ENCODE peak calls at places on chromosomes 16 and 17, in six cellular contexts. U, N, I, J, Q and G are unnamed samples.

GRCh38 chr17:63550816-63551639 is 751 bp downstream of the DCAF7 start:
- DNase-seq in U (no peak), N (no peak), I (no peak), J (no peak), Q (peak; percentile 49), G (peak; percentile 30)

GRCh38 chr16:65070831-65071230 is 51.0 kb downstream of the CDH11 start:
- DNase-seq in U (peak; percentile 55), N (no peak), I (peak; percentile 51), J (no peak), Q (peak; percentile 49), G (no peak)

GRCh38 chr16:88560722-88561484 is 9.3 kb upstream of the ZC3H18 start:
- DNase-seq in U (no peak), N (no peak), I (no peak), J (no peak), Q (no peak), G (no peak)

GRCh38 chr17:74960739-74961342 is 11.7 kb downstream of the HID1 start:
- DNase-seq in U (no peak), N (peak; percentile 6), I (no peak), J (no peak), Q (peak; percentile 94), G (peak; percentile 77)

GRCh38 chr16:53732296-53732929 is 28.5 kb downstream of the FTO start:
- DNase-seq in U (no peak), N (no peak), I (no peak), J (no peak), Q (peak; percentile 27), G (no peak)

GRCh38 chr17:40320771-40321501 is 12.0 kb downstream of the RARA start:
- DNase-seq in U (no peak), N (no peak), I (no peak), J (no peak), Q (no peak), G (no peak)

GRCh38 chr17:1471490-1471889 is 15.5 kb upstream of the CRK start:
- DNase-seq in U (no peak), N (no peak), I (no peak), J (no peak), Q (no peak), G (no peak)

GRCh38 chr16:87697256-87697655 is 68.5 kb downstream of the KLHDC4 start:
- DNase-seq in U (no peak), N (no peak), I (no peak), J (no peak), Q (no peak), G (no peak)

GRCh38 chr17:39927928-39928867 is 666 bp downstream of the LRRC3C start:
- DNase-seq in U (peak; percentile 21), N (no peak), I (no peak), J (peak; percentile 47), Q (peak; percentile 42), G (no peak)

GRCh38 chr17:40225151-40225550 is 6.0 kb downstream of the WIPF2 start:
- DNase-seq in U (no peak), N (no peak), I (no peak), J (no peak), Q (no peak), G (no peak)

DNA sequence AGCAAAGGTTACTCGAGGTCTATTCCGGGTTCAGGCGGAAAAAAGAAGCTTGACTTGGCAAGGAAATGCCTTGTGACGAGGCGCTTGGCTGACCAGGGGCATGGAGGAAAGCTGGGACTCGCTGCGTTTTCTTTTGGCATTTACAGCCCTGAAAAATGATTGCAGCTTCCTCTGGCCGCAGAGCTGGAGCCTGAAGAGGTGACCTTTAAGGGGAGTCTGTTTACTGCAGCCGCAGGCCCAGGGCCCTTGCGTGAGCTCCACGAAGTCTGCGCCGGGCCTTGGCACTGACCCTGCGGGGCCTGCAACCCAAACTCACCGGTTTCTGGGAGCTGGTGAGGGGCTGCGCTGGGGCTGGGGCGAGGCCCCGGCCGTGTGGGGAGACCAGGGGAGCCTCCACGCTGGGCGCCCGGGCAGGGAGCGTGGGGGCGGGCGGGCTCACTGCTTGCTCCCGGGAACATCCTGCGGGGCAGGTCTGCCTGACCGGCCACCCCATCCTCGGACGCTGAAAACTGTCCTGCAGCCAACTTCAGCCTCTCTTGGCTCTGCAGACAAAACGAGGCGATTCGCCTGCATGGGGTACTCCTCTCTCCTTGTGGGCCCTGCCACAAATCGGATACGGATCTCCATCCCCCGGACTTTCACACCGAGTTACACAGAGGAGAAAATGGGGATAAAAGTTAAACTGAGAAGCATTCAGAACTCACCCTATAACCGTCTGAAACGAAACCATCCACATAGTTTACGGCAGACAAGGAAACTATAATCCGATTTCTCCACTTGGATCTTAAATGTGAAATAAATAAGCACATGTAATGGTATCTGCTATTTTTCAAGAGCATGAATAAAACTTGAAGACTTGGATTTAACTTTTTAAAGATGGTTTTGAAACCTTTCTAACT is 206.3 kb upstream of the FOXF1 start:
- DNase-seq in U (no peak), N (no peak), I (no peak), J (no peak), Q (no peak), G (no peak)
- H3K4me3 ChIP-seq in U (no peak overlapping the region), N (no peak overlapping the region), I (no peak overlapping the region), J (no peak overlapping the region), Q (no peak overlapping the region), G (no peak overlapping the region)

GRCh38 chr16:83098536-83098935 is 471.8 kb downstream of the CDH13 start:
- DNase-seq in U (no peak), N (no peak), I (no peak), J (no peak), Q (no peak), G (no peak)
- H3K4me3 ChIP-seq in U (no peak overlapping the region), N (no peak overlapping the region), I (no peak overlapping the region), J (no peak overlapping the region), Q (no peak overlapping the region), G (no peak overlapping the region)

DNA sequence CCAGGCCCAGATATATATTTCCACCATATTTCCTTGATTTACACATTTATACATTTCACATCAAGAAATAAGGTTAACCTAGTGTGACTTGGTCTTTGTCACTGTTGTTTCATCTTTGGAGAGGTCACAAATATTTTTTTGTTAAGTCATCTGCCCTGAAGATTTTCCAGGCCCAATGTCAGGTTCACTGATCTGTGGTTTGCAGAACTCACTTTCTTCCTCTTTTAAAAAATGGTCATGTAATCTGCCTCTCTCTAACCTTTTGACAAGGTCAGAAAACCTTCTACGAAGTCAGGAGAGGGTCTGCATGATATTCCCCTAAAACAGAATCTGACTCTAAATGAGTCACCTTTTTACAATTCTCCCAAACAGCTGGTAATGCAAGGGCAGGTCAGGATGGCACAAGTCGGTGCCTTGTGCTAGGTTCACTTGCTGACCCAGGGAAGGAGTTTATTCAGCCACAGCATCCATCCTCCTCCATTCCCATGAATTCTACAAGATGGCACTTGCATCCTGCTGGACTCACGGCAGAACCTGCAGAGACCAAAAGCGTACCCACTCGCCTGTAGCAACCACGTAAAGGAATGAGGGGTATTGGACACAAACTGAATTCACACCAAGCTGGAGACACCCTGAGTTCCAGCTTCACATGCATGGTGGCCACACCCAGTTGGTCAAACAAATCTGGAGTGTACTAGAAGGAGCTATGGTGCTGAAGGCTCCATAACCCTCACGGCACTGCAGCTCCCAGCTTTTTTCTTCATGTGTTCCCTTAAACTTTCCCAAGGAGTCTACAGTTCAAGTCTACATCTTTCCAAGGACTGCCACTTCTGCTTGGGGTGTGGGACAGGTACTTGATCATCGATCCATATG is 1.6 kb upstream of the KIAA0513 start:
- DNase-seq in U (no peak), N (no peak), I (no peak), J (no peak), Q (no peak), G (no peak)
- H3K4me3 ChIP-seq in U (no peak overlapping the region), N (no peak overlapping the region), I (no peak overlapping the region), J (no peak overlapping the region), Q (no peak overlapping the region), G (no peak overlapping the region)

GRCh38 chr16:67966549-67967182 is 1.8 kb downstream of the SLC12A4 start:
- DNase-seq in U (no peak), N (no peak), I (no peak), J (no peak), Q (no peak), G (no peak)
- H3K4me3 ChIP-seq in U (no peak overlapping the region), N (peak overlapping the region; percentile 97), I (peak overlapping the region; percentile 84), J (peak overlapping the region; percentile 88), Q (peak overlapping the region; percentile 95), G (no peak overlapping the region)

GRCh38 chr16:56617212-56618085 is 8.1 kb upstream of the MT1E start:
- DNase-seq in U (peak; percentile 67), N (peak; percentile 36), I (no peak), J (peak; percentile 64), Q (no peak), G (no peak)
- H3K4me3 ChIP-seq in U (no peak overlapping the region), N (peak overlapping the region; percentile 27), I (peak overlapping the region; percentile 62), J (no peak overlapping the region), Q (no peak overlapping the region), G (no peak overlapping the region)

DNA sequence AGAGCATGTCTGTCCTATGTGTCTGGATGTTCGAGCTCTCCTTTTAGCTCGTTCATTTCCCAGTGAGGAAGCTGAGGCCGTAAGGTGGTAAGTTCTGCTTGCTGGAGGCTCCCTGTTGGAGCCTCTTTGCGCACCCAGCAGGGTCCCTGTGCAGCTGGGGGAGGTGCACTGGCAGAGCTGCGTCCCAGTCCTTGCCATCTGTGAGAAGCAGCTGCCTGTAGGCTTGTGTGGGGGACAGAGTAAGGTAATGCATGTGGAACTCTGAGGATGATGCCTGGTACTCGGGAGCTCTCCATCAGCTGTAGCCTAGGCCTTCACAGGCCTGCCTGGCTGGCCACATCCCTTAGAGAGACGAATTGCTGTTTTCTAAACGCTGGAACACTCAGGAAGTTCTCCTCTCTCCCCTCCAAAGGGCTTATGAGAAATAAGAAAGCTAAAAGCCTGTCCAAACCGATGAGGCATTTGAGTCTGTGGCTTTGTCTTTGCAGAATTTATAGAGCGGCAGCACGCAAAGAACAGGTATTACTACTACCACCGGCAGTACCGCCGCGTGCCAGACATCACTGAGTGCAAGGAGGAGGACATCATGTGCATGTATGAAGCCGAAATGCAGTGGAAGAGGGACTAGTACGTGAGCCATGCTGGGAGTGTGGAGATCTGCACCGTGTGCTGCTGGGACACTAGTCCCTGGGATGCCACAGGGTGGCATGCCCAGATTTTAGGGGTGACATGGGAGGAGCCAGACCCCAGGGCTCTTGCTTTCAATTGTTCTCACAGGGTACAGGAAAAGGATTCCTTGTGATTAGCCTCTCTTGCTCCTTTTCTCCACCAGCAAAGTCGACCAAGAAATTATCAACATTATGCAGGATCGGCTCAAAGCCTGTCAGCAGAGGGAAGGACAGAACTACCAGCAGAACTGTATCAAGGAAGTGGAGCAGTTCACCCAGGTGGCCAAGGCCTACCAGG is 1.6 kb downstream of the NDUFB10 start:
- DNase-seq in U (no peak), N (no peak), I (no peak), J (no peak), Q (no peak), G (peak; percentile 68)
- H3K4me3 ChIP-seq in U (no peak overlapping the region), N (peak overlapping the region; percentile 95), I (peak overlapping the region; percentile 86), J (peak overlapping the region; percentile 86), Q (peak overlapping the region; percentile 88), G (peak overlapping the region; percentile 81)

GRCh38 chr16:3087243-3087791 is 11.8 kb downstream of the ZSCAN10 start:
- DNase-seq in U (no peak), N (no peak), I (no peak), J (no peak), Q (no peak), G (no peak)
- H3K4me3 ChIP-seq in U (no peak overlapping the region), N (peak overlapping the region; percentile 7), I (peak overlapping the region; percentile 60), J (no peak overlapping the region), Q (no peak overlapping the region), G (no peak overlapping the region)

GRCh38 chr17:35089846-35090193 is 26.3 kb upstream of the RFFL start:
- DNase-seq in U (peak; percentile 26), N (no peak), I (no peak), J (no peak), Q (peak; percentile 61), G (peak; percentile 20)
- H3K4me3 ChIP-seq in U (no peak overlapping the region), N (peak overlapping the region; percentile 60), I (peak overlapping the region; percentile 92), J (peak overlapping the region; percentile 61), Q (peak overlapping the region; percentile 90), G (peak overlapping the region; percentile 54)